ENCODE peak calls at places on chromosomes 3 and 15, in five cellular contexts. E is germinal center; O is GM12891; Z is ovary; F is activated naive CD4-positive, alpha-beta T cell treated with anti-CD3 and anti-CD28 coated beads, Interleukin-2, amount 10 ng/mL, durations not matched to agents 7 days and 5 days. B is an unnamed sample.

GRCh38 chr3:149442845-149443544 is 31.5 kb upstream of the TM4SF4 start:
- DNase-seq in E (no peak), O (no peak), Z (no peak), F (no peak), B (no peak)

GRCh38 chr3:197800379-197800778 is 9.3 kb downstream of the LRCH3 start:
- DNase-seq in E (no peak), O (no peak), Z (no peak), F (no peak), B (no peak)

GRCh38 chr15:92455271-92455670 is 61.6 kb downstream of the ST8SIA2 start:
- DNase-seq in E (no peak), O (no peak), Z (no peak), F (no peak), B (no peak)

GRCh38 chr3:41216993-41217392 is 17.7 kb downstream of the CTNNB1 start:
- DNase-seq in E (no peak), O (no peak), Z (no peak), F (no peak), B (no peak)

GRCh38 chr3:182244222-182244971 is 532.7 kb downstream of the SOX2 start:
- DNase-seq in E (no peak), O (no peak), Z (no peak), F (no peak), B (no peak)

GRCh38 chr3:107679911-107680310 is 157.1 kb downstream of the BBX start:
- DNase-seq in E (no peak), O (no peak), Z (no peak), F (no peak), B (no peak)

GRCh38 chr15:89569090-89569745 is 6.1 kb upstream of the TICRR start:
- DNase-seq in E (no peak), O (no peak), Z (no peak), F (no peak), B (no peak)

GRCh38 chr3:11610044-11610671 is 33.6 kb downstream of the VGLL4 start:
- DNase-seq in E (no peak), O (no peak), Z (peak), F (no peak), B (no peak)

GRCh38 chr3:112685435-112685834 is 44.5 kb upstream of the CCDC80 start:
- DNase-seq in E (no peak), O (no peak), Z (no peak), F (no peak), B (no peak)

GRCh38 chr3:13192471-13193213 is 119.4 kb upstream of the IQSEC1 start:
- DNase-seq in E (no peak), O (no peak), Z (no peak), F (no peak), B (no peak)

GRCh38 chr15:50676799-50677483 is 9.7 kb downstream of the TRPM7 start:
- DNase-seq in E (no peak), O (no peak), Z (no peak), F (no peak), B (no peak)

GRCh38 chr15:77130315-77130930 is 59.5 kb upstream of the TSPAN3 start:
- DNase-seq in E (no peak), O (no peak), Z (no peak), F (no peak), B (no peak)

GRCh38 chr3:155651489-155652223 is 93.2 kb downstream of the PLCH1 start:
- DNase-seq in E (no peak), O (no peak), Z (no peak), F (no peak), B (no peak)

GRCh38 chr3:158802399-158803023 is 657 bp downstream of the MFSD1 start:
- DNase-seq in E (peak), O (peak), Z (no peak), F (no peak), B (no peak)

GRCh38 chr3:3069723-3070122 is 40.5 kb downstream of the IL5RA start:
- DNase-seq in E (no peak), O (no peak), Z (no peak), F (no peak), B (no peak)

GRCh38 chr3:52685285-52685704 is 418 bp downstream of the PBRM1 start:
- DNase-seq in E (peak), O (peak), Z (no peak), F (peak), B (peak)

GRCh38 chr15:66941231-66941711 is 124.1 kb upstream of the SMAD3 start:
- DNase-seq in E (no peak), O (no peak), Z (no peak), F (no peak), B (no peak)

GRCh38 chr3:53816430-53816829 is 29.8 kb downstream of the CHDH start:
- DNase-seq in E (no peak), O (no peak), Z (no peak), F (no peak), B (no peak)

GRCh38 chr15:25501828-25502446 is 63.1 kb upstream of the UBE3A start:
- DNase-seq in E (no peak), O (no peak), Z (no peak), F (no peak), B (no peak)

GRCh38 chr15:80594091-80594889 is 100.8 kb upstream of the ABHD17C start:
- DNase-seq in E (no peak), O (no peak), Z (no peak), F (no peak), B (no peak)

GRCh38 chr3:186413615-186414415 is 51.8 kb upstream of the DGKG start:
- DNase-seq in E (peak), O (no peak), Z (no peak), F (peak), B (peak)

GRCh38 chr3:189597918-189598317 is 33.3 kb upstream of the TP63 start:
- DNase-seq in E (no peak), O (no peak), Z (no peak), F (no peak), B (no peak)

GRCh38 chr3:48716508-48716981 is 476 bp downstream of the IP6K2 start:
- DNase-seq in E (no peak), O (no peak), Z (no peak), F (peak), B (peak)

GRCh38 chr3:110479676-110480075 is 591.9 kb upstream of the NECTIN3 start:
- DNase-seq in E (no peak), O (no peak), Z (no peak), F (no peak), B (no peak)

GRCh38 chr3:81485444-81485865 is 276.0 kb downstream of the GBE1 start:
- DNase-seq in E (no peak), O (peak), Z (no peak), F (no peak), B (no peak)

GRCh38 chr15:59436774-59437472 is 1.1 kb upstream of the FAM81A start:
- DNase-seq in E (no peak), O (no peak), Z (peak), F (no peak), B (no peak)

GRCh38 chr15:73899197-73900128 is 26.1 kb downstream of the TBC1D21 start:
- DNase-seq in E (no peak), O (no peak), Z (no peak), F (no peak), B (no peak)

GRCh38 chr3:155079795-155080546 is at the start of gene MME:
- DNase-seq in E (peak), O (no peak), Z (no peak), F (no peak), B (no peak)

GRCh38 chr3:125202197-125202596 is 10.4 kb downstream of the SLC12A8 start:
- DNase-seq in E (peak), O (no peak), Z (no peak), F (peak), B (peak)

GRCh38 chr15:66912441-66912840 is 153.0 kb upstream of the SMAD3 start:
- DNase-seq in E (no peak), O (no peak), Z (no peak), F (no peak), B (no peak)

GRCh38 chr3:33678073-33678472 is 40.0 kb downstream of the CLASP2 start:
- DNase-seq in E (no peak), O (no peak), Z (no peak), F (no peak), B (no peak)

GRCh38 chr15:92803852-92804609 is 96.1 kb upstream of the CHD2 start:
- DNase-seq in E (no peak), O (no peak), Z (peak), F (peak), B (peak)

GRCh38 chr15:39139431-39140059 is 441.3 kb upstream of the THBS1 start:
- DNase-seq in E (no peak), O (no peak), Z (no peak), F (no peak), B (no peak)

GRCh38 chr3:184229424-184230080 is at the start of gene VWA5B2:
- DNase-seq in E (peak), O (peak), Z (peak), F (peak), B (peak)

B was measured in activated CD4-positive, alpha-beta T cell treated with anti-CD3 and anti-CD28 coated beads, Interleukin-2, amount 10 ng/mL, durations not matched to agents 24 days and 14 days.